ENCODE peak calls at places on chromosome 11, in five cellular contexts. Y is SK-N-SH, Q is H1, W is HepG2, O is K562. M is an unnamed sample.

GRCh38 chr11:10414181-10414580 is 40.9 kb upstream of the AMPD3 start:
- DNase-seq in O (no peak), W (no peak), Q (no peak), Y (no peak), M (no peak)

GRCh38 chr11:94405062-94405461 is 3.8 kb upstream of the GPR83 start:
- DNase-seq in O (no peak), Y (no peak), Q (no peak), W (peak; percentile 48), M (no peak)

GRCh38 chr11:128728767-128729587 is 35.1 kb downstream of the FLI1 start:
- DNase-seq in O (no peak), W (no peak), Q (no peak), Y (no peak), M (peak; percentile 61)

GRCh38 chr11:100930185-100930778 is 199.3 kb downstream of the PGR start:
- DNase-seq in Y (peak; percentile 6), Q (no peak), W (peak; percentile 46), O (peak; percentile 33), M (no peak)

GRCh38 chr11:34261095-34261494 is 96.7 kb downstream of the ABTB2 start:
- DNase-seq in W (peak; percentile 30), Q (no peak), Y (no peak), O (no peak), M (no peak)

GRCh38 chr11:84413547-84413946 is 1127.4 kb upstream of the CCDC90B start:
- DNase-seq in Y (no peak), W (no peak), Q (no peak), O (no peak), M (no peak)

GRCh38 chr11:17827006-17827405 is 92.4 kb downstream of the KCNC1 start:
- DNase-seq in Q (no peak), O (no peak), W (peak; percentile 7), Y (peak; percentile 33), M (no peak)

GRCh38 chr11:73359930-73360742 is 16.1 kb upstream of the RELT start:
- DNase-seq in W (peak; percentile 29), O (peak; percentile 63), Q (peak; percentile 83), Y (peak; percentile 78), M (peak; percentile 54)

GRCh38 chr11:57982763-57983162 is 40.9 kb upstream of the OR9Q1 start:
- DNase-seq in Y (no peak), W (no peak), Q (no peak), O (no peak), M (no peak)

GRCh38 chr11:29448246-29448877 is 568.5 kb downstream of the KCNA4 start:
- DNase-seq in Y (no peak), O (no peak), Q (no peak), W (no peak), M (peak; percentile 13)

GRCh38 chr11:69748637-69749036 is 26.5 kb downstream of the FGF4 start:
- DNase-seq in O (no peak), Y (no peak), W (no peak), Q (no peak), M (no peak)

GRCh38 chr11:113184498-113184897 is 129.9 kb upstream of the TTC12 start:
- DNase-seq in W (peak; percentile 35), Y (no peak), O (no peak), Q (no peak), M (no peak)

GRCh38 chr11:8091671-8092070 is 10.7 kb downstream of the TUB start:
- DNase-seq in O (no peak), Y (no peak), W (no peak), Q (no peak), M (no peak)

GRCh38 chr11:118789501-118790356 is 1.2 kb downstream of the DDX6 start:
- DNase-seq in Q (peak; percentile 49), O (peak; percentile 38), W (no peak), Y (no peak), M (peak; percentile 29)

GRCh38 chr11:102680945-102681344 is 24.6 kb downstream of the MMP27 start:
- DNase-seq in Q (no peak), Y (no peak), W (no peak), O (no peak), M (peak; percentile 90)

GRCh38 chr11:92330114-92330513 is 105.5 kb downstream of the FAT3 start:
- DNase-seq in O (no peak), W (no peak), Y (peak; percentile 9), Q (no peak), M (no peak)

GRCh38 chr11:22115470-22116037 is 77.3 kb upstream of the ANO5 start:
- DNase-seq in O (no peak), Y (no peak), Q (no peak), W (no peak), M (no peak)

GRCh38 chr11:62444271-62444833 is 25.5 kb downstream of the SCGB1A1 start:
- DNase-seq in O (no peak), Q (no peak), W (no peak), Y (peak; percentile 92), M (peak; percentile 44)

GRCh38 chr11:36400768-36401455 is 104.8 kb downstream of the PRR5L start:
- DNase-seq in W (no peak), Y (no peak), O (no peak), Q (no peak), M (no peak)

GRCh38 chr11:46916669-46917108 is 1.7 kb downstream of the LRP4 start:
- DNase-seq in Y (peak; percentile 81), O (peak; percentile 47), W (peak; percentile 55), Q (peak; percentile 69), M (peak; percentile 29)

GRCh38 chr11:86692317-86692716 is 19.9 kb upstream of the ME3 start:
- DNase-seq in W (no peak), O (no peak), Y (no peak), Q (no peak), M (no peak)

GRCh38 chr11:92976681-92977080 is 7.2 kb downstream of the MTNR1B start:
- DNase-seq in Y (no peak), W (no peak), Q (no peak), O (no peak), M (no peak)

GRCh38 chr11:9132203-9132878 is 40.9 kb upstream of the SCUBE2 start:
- DNase-seq in W (no peak), Q (no peak), O (no peak), Y (no peak), M (no peak)

GRCh38 chr11:75174781-75175370 is 24.0 kb downstream of the SLCO2B1 start:
- DNase-seq in W (no peak), Y (no peak), O (no peak), Q (no peak), M (peak; percentile 58)

GRCh38 chr11:80916180-80916811 is 1475.5 kb upstream of the TENM4 start:
- DNase-seq in Y (no peak), W (no peak), O (no peak), Q (no peak), M (no peak)

GRCh38 chr11:119885861-119886567 is 157.0 kb upstream of the NECTIN1 start:
- DNase-seq in W (no peak), O (no peak), Q (no peak), Y (no peak), M (no peak)

GRCh38 chr11:67356551-67356866 is 3.2 kb upstream of the POLD4 start:
- DNase-seq in Q (no peak), O (no peak), W (no peak), Y (no peak), M (no peak)

GRCh38 chr11:67354314-67355022 is 1.1 kb upstream of the POLD4 start:
- DNase-seq in W (peak; percentile 97), Q (no peak), Y (no peak), O (peak; percentile 85), M (peak; percentile 85)

GRCh38 chr11:67353317-67354313 is at the start of gene POLD4:
- DNase-seq in Q (peak; percentile 99), O (peak; percentile 98), W (peak; percentile 89), Y (peak; percentile 97), M (peak; percentile 95)

GRCh38 chr11:67355794-67356550 is 2.6 kb upstream of the POLD4 start:
- DNase-seq in Y (peak; percentile 0), Q (no peak), O (peak; percentile 1), W (no peak), M (no peak)

DNA sequence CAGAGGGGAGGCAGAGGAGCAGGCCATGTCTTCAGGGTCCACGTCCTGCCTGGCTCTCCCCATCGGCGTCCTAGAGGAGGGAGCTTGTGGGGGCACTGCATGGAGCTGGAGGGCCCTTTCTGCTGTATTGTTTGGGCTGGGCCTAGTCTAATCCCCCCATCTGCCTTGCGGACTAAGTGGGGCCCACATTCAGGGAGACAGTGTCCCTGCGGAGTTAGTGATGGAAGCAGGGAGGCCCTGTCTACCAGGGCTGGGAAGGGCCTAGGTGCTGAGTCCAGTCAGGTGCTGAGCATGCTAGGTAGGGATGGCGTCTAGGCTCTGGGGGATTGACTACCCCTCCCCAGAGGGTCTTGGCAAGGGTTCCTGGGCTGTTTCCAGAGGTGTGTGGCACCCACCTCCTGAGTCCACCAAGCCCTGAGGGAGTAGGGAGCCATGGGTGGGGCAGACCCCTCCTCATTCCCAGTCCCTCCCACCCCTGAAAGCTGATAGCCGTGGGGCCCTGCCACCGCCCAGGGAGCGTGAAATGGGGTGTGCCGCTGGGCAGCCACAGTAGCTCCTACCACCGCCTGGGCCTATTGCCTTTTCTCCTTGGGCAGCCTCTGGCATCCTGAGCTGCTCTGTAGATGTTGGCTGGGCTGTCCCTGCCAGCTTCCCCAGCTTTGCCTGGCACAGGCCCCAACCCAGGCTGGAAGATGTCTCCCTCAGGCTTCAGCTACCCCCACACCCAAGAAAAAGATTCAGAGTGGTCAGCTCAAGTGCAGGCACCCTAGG is 1.9 kb upstream of the POLD4 start:
- DNase-seq in Q (no peak), O (peak; percentile 6), W (no peak), Y (peak; percentile 7), M (no peak)
- TF ChIP-seq GABPA in Q (no peak), O (no peak), W (no peak), Y (no peak), M (no peak)

DNA sequence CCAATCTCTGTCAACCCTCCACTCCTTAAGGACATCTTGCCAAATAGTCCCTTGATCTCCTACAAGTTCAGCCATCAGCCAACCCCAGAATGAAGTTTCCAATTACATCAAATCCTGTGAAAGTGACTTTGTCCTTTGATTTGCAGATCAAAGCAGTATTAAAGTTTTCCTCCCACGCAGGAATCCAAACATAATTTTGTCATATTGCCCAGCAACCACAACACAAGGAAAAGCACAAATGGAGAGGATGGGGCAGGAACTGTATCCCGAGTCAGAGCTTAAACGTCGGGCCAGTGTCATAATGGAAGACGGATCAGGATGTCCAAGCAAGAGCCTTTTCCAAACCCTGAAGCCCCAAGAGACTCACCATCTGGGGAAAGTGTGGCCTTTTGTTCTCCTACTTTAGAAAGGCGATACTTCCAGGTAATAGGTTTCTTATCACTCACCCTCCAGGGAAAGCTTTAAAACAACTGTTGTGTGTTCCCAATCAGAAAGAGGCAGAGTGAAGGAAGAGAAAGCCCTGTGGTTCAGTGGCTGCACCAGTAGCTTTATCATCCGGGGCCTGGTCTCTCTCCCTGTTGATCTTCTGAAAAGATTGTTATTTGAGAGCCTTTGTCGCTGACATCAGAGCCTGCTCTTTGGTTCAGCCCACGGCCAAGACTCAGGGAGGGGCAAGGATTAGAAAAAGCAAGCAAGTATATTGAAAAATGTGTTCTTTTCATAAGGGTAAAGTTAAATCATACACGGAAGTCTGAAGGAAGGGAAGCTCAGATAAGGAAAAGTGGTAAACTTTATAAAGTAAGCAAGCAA is 41.7 kb downstream of the EXPH5 start:
- DNase-seq in Q (peak; percentile 41), Y (no peak), W (no peak), O (peak; percentile 82), M (no peak)
- TF ChIP-seq GABPA in Q (no peak), Y (no peak), W (no peak), O (no peak), M (no peak)

GRCh38 chr11:3684787-3685186 is 13.6 kb upstream of the CHRNA10 start:
- DNase-seq in O (no peak), Q (no peak), Y (no peak), W (no peak), M (no peak)
- TF ChIP-seq GABPA in O (no peak), Q (no peak), Y (no peak), W (no peak), M (no peak)

DNA sequence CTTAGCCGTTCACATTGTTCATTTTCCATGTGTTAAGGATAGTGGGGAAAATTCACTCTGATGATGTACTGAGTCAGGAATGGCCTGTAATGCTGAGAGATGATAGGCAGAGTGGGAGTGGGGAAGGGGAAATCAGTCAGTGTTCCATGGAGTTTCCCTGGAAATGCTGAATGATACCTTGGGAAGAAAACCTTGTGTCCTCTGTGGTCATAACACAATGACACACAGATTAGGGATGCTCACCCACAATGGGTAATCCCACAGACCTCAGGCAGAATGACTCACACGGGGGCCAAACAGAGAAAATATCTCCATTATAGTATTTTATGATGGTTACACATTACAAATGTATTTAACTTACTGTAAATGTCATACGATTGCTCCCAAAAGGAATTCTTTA is 118.0 kb downstream of the SNX19 start:
- DNase-seq in Q (no peak), W (no peak), Y (no peak), O (no peak), M (no peak)
- TF ChIP-seq GABPA in Q (no peak), W (no peak), Y (no peak), O (no peak), M (no peak)